ENCODE peak calls at places on chromosomes 13 and 19, in six cellular contexts. One of them, this sample, is unnamed.

GRCh38 chr13:112329376-112329775 is 46.8 kb upstream of the SPACA7 start:
- DNase-seq in pons: no peak
- DNase-seq in H9: no peak
- DNase-seq in lung: no peak
- DNase-seq in AG04450: no peak
- DNase-seq in amygdala: no peak
- DNase-seq in this sample: no peak

GRCh38 chr13:112968380-112968909 is 569 bp upstream of the MCF2L start:
- DNase-seq in amygdala: no peak
- DNase-seq in H9: no peak
- DNase-seq in AG04450: no peak
- DNase-seq in lung: peak
- DNase-seq in pons: no peak
- DNase-seq in this sample: no peak

GRCh38 chr19:35712910-35713845 is 4.6 kb upstream of the KMT2B start:
- DNase-seq in lung: no peak
- DNase-seq in pons: no peak
- DNase-seq in amygdala: no peak
- DNase-seq in AG04450: no peak
- DNase-seq in H9: no peak
- DNase-seq in this sample: no peak

GRCh38 chr13:71949441-71949840 is 82.4 kb upstream of the DACH1 start:
- DNase-seq in pons: no peak
- DNase-seq in H9: no peak
- DNase-seq in amygdala: no peak
- DNase-seq in AG04450: no peak
- DNase-seq in lung: no peak
- DNase-seq in this sample: no peak

GRCh38 chr13:59901191-59901590 is 262.5 kb downstream of the DIAPH3 start:
- DNase-seq in amygdala: no peak
- DNase-seq in lung: no peak
- DNase-seq in H9: no peak
- DNase-seq in pons: no peak
- DNase-seq in AG04450: no peak
- DNase-seq in this sample: no peak

GRCh38 chr13:32669030-32669646 is 82.9 kb downstream of the PDS5B start:
- DNase-seq in amygdala: no peak
- DNase-seq in lung: no peak
- DNase-seq in pons: peak
- DNase-seq in H9: no peak
- DNase-seq in AG04450: no peak
- DNase-seq in this sample: no peak

GRCh38 chr19:18519962-18520847 is 1.7 kb downstream of the ELL start:
- DNase-seq in lung: peak
- DNase-seq in H9: peak
- DNase-seq in AG04450: peak
- DNase-seq in amygdala: no peak
- DNase-seq in pons: peak
- DNase-seq in this sample: peak

GRCh38 chr19:39506944-39507714 is 7.8 kb upstream of the SELENOV start:
- DNase-seq in amygdala: no peak
- DNase-seq in H9: peak
- DNase-seq in lung: no peak
- DNase-seq in AG04450: no peak
- DNase-seq in pons: no peak
- DNase-seq in this sample: peak

GRCh38 chr19:29805026-29805925 is 6.5 kb upstream of the CCNE1 start:
- DNase-seq in H9: no peak
- DNase-seq in pons: no peak
- DNase-seq in amygdala: no peak
- DNase-seq in lung: no peak
- DNase-seq in AG04450: no peak
- DNase-seq in this sample: no peak

GRCh38 chr19:17333611-17334413 is 843 bp downstream of the ANO8 start:
- DNase-seq in pons: no peak
- DNase-seq in amygdala: no peak
- DNase-seq in H9: peak
- DNase-seq in lung: peak
- DNase-seq in AG04450: peak
- DNase-seq in this sample: no peak

GRCh38 chr19:19418548-19419260 is 13.2 kb downstream of the GATAD2A start:
- DNase-seq in amygdala: no peak
- DNase-seq in AG04450: no peak
- DNase-seq in lung: no peak
- DNase-seq in H9: no peak
- DNase-seq in pons: no peak
- DNase-seq in this sample: no peak

GRCh38 chr19:27891411-27891810 is 1321.5 kb downstream of the UQCRFS1 start:
- DNase-seq in AG04450: no peak
- DNase-seq in lung: no peak
- DNase-seq in amygdala: no peak
- DNase-seq in pons: no peak
- DNase-seq in H9: no peak
- DNase-seq in this sample: peak

GRCh38 chr13:110012102-110012739 is 225.8 kb upstream of the IRS2 start:
- DNase-seq in AG04450: peak
- DNase-seq in amygdala: no peak
- DNase-seq in pons: no peak
- DNase-seq in lung: no peak
- DNase-seq in H9: no peak
- DNase-seq in this sample: peak

GRCh38 chr13:30805603-30806011 is 70.3 kb downstream of the ALOX5AP start:
- DNase-seq in AG04450: no peak
- DNase-seq in pons: peak
- DNase-seq in lung: no peak
- DNase-seq in amygdala: peak
- DNase-seq in H9: no peak
- DNase-seq in this sample: peak

GRCh38 chr19:5062799-5063198 is 93.9 kb downstream of the KDM4B start:
- DNase-seq in AG04450: no peak
- DNase-seq in H9: no peak
- DNase-seq in amygdala: no peak
- DNase-seq in lung: no peak
- DNase-seq in pons: no peak
- DNase-seq in this sample: no peak

GRCh38 chr13:98576215-98576945 is 527 bp downstream of the STK24 start:
- DNase-seq in pons: no peak
- DNase-seq in amygdala: no peak
- DNase-seq in lung: peak
- DNase-seq in AG04450: no peak
- DNase-seq in H9: no peak
- DNase-seq in this sample: peak

GRCh38 chr13:100941377-100941776 is 266.8 kb upstream of the TMTC4 start:
- DNase-seq in amygdala: no peak
- DNase-seq in lung: no peak
- DNase-seq in AG04450: no peak
- DNase-seq in H9: no peak
- DNase-seq in pons: no peak
- DNase-seq in this sample: no peak

GRCh38 chr13:76903544-76904162 is 17.4 kb upstream of the KCTD12 start:
- DNase-seq in pons: peak
- DNase-seq in H9: peak
- DNase-seq in AG04450: peak
- DNase-seq in lung: peak
- DNase-seq in amygdala: no peak
- DNase-seq in this sample: peak

GRCh38 chr13:76991432-76991795 is 467 bp upstream of the CLN5 start:
- DNase-seq in AG04450: no peak
- DNase-seq in lung: peak
- DNase-seq in pons: no peak
- DNase-seq in amygdala: no peak
- DNase-seq in H9: no peak
- DNase-seq in this sample: no peak

GRCh38 chr13:36359301-36359950 is 13.2 kb upstream of the SPART start:
- DNase-seq in pons: no peak
- DNase-seq in H9: no peak
- DNase-seq in amygdala: no peak
- DNase-seq in AG04450: no peak
- DNase-seq in lung: no peak
- DNase-seq in this sample: no peak

GRCh38 chr19:491146-491741 is 5.0 kb upstream of the MADCAM1 start:
- DNase-seq in AG04450: no peak
- DNase-seq in amygdala: no peak
- DNase-seq in pons: no peak
- DNase-seq in H9: peak
- DNase-seq in lung: no peak
- DNase-seq in this sample: peak

GRCh38 chr13:73967397-73968165 is 166.6 kb downstream of the KLF12 start:
- DNase-seq in AG04450: no peak
- DNase-seq in pons: no peak
- DNase-seq in lung: no peak
- DNase-seq in H9: no peak
- DNase-seq in amygdala: no peak
- DNase-seq in this sample: no peak

GRCh38 chr13:110254751-110255553 is 52.0 kb downstream of the COL4A1 start:
- DNase-seq in amygdala: no peak
- DNase-seq in AG04450: no peak
- DNase-seq in lung: peak
- DNase-seq in pons: no peak
- DNase-seq in H9: no peak
- DNase-seq in this sample: no peak

GRCh38 chr13:52599853-52600603 is 42.2 kb upstream of the HNRNPA1L2 start:
- DNase-seq in H9: peak
- DNase-seq in lung: no peak
- DNase-seq in amygdala: peak
- DNase-seq in pons: no peak
- DNase-seq in AG04450: no peak
- DNase-seq in this sample: peak

GRCh38 chr19:43624933-43625332 is 5.5 kb upstream of the ZNF428 start:
- DNase-seq in AG04450: no peak
- DNase-seq in H9: peak
- DNase-seq in lung: peak
- DNase-seq in pons: no peak
- DNase-seq in amygdala: no peak
- DNase-seq in this sample: peak

GRCh38 chr13:97716746-97717145 is 236.7 kb upstream of the IPO5 start:
- DNase-seq in AG04450: no peak
- DNase-seq in lung: no peak
- DNase-seq in H9: no peak
- DNase-seq in amygdala: no peak
- DNase-seq in pons: no peak
- DNase-seq in this sample: no peak

GRCh38 chr13:85303630-85304029 is 495.6 kb downstream of the SLITRK6 start:
- DNase-seq in lung: no peak
- DNase-seq in amygdala: no peak
- DNase-seq in pons: no peak
- DNase-seq in H9: no peak
- DNase-seq in AG04450: no peak
- DNase-seq in this sample: no peak

GRCh38 chr13:20702945-20703784 is at the start of gene IL17D:
- DNase-seq in amygdala: peak
- DNase-seq in H9: no peak
- DNase-seq in pons: no peak
- DNase-seq in AG04450: no peak
- DNase-seq in lung: no peak
- DNase-seq in this sample: peak

GRCh38 chr13:30862707-30863106 is 43.4 kb upstream of the MEDAG start:
- DNase-seq in AG04450: no peak
- DNase-seq in lung: no peak
- DNase-seq in pons: no peak
- DNase-seq in amygdala: no peak
- DNase-seq in H9: no peak
- DNase-seq in this sample: peak

GRCh38 chr19:17243854-17244617 is 1.7 kb downstream of the NR2F6 start:
- DNase-seq in lung: no peak
- DNase-seq in AG04450: no peak
- DNase-seq in amygdala: no peak
- DNase-seq in pons: no peak
- DNase-seq in H9: peak
- DNase-seq in this sample: peak

GRCh38 chr13:78680611-78681010 is 21.7 kb upstream of the OBI1 start:
- DNase-seq in H9: no peak
- DNase-seq in AG04450: no peak
- DNase-seq in pons: no peak
- DNase-seq in lung: no peak
- DNase-seq in amygdala: no peak
- DNase-seq in this sample: no peak

This sample was measured in islet precursor cell.